ENCODE peak calls at places on chromosome 4, in eight cellular contexts. One of them, this sample, is unnamed.

GRCh38 chr4:142901166-142901662 is 55.1 kb upstream of the INPP4B start:
- DNase-seq in GM10248: no peak
- DNase-seq in activated CD8-positive, alpha-beta T cell treated with anti-CD3 and anti-CD28 coated beads, Interleukin-2, amount 10 ng/mL, durations not matched to agents 7 days and 5 days: no peak
- DNase-seq in posterior cingulate gyrus: no peak
- DNase-seq in cortex of kidney: no peak
- DNase-seq in HL-60: no peak
- DNase-seq in NCI-H1930: no peak
- DNase-seq in HCT116: no peak
- DNase-seq in this sample: no peak

GRCh38 chr4:101205878-101206277 is 141.4 kb downstream of the PPP3CA start:
- DNase-seq in activated CD8-positive, alpha-beta T cell treated with anti-CD3 and anti-CD28 coated beads, Interleukin-2, amount 10 ng/mL, durations not matched to agents 7 days and 5 days: peak; percentile 78
- DNase-seq in HCT116: no peak
- DNase-seq in cortex of kidney: no peak
- DNase-seq in HL-60: peak; percentile 8
- DNase-seq in GM10248: peak; percentile 8
- DNase-seq in NCI-H1930: no peak
- DNase-seq in posterior cingulate gyrus: no peak
- DNase-seq in this sample: no peak

GRCh38 chr4:57071340-57071739 is 38.8 kb downstream of the IGFBP7 start:
- DNase-seq in GM10248: no peak
- DNase-seq in HL-60: peak; percentile 28
- DNase-seq in activated CD8-positive, alpha-beta T cell treated with anti-CD3 and anti-CD28 coated beads, Interleukin-2, amount 10 ng/mL, durations not matched to agents 7 days and 5 days: no peak
- DNase-seq in cortex of kidney: no peak
- DNase-seq in NCI-H1930: no peak
- DNase-seq in HCT116: no peak
- DNase-seq in posterior cingulate gyrus: no peak
- DNase-seq in this sample: no peak

GRCh38 chr4:119103263-119103662 is 32.4 kb upstream of the MYOZ2 start:
- DNase-seq in HL-60: peak; percentile 72
- DNase-seq in HCT116: peak; percentile 85
- DNase-seq in GM10248: no peak
- DNase-seq in posterior cingulate gyrus: no peak
- DNase-seq in activated CD8-positive, alpha-beta T cell treated with anti-CD3 and anti-CD28 coated beads, Interleukin-2, amount 10 ng/mL, durations not matched to agents 7 days and 5 days: no peak
- DNase-seq in NCI-H1930: no peak
- DNase-seq in cortex of kidney: no peak
- DNase-seq in this sample: peak; percentile 62

GRCh38 chr4:107863850-107864371 is 39.2 kb downstream of the SGMS2 start:
- DNase-seq in posterior cingulate gyrus: no peak
- DNase-seq in cortex of kidney: no peak
- DNase-seq in GM10248: no peak
- DNase-seq in NCI-H1930: no peak
- DNase-seq in HL-60: no peak
- DNase-seq in activated CD8-positive, alpha-beta T cell treated with anti-CD3 and anti-CD28 coated beads, Interleukin-2, amount 10 ng/mL, durations not matched to agents 7 days and 5 days: no peak
- DNase-seq in HCT116: peak; percentile 48
- DNase-seq in this sample: no peak

GRCh38 chr4:163505374-163505773 is 10.9 kb downstream of the TMA16 start:
- DNase-seq in HL-60: no peak
- DNase-seq in activated CD8-positive, alpha-beta T cell treated with anti-CD3 and anti-CD28 coated beads, Interleukin-2, amount 10 ng/mL, durations not matched to agents 7 days and 5 days: no peak
- DNase-seq in NCI-H1930: no peak
- DNase-seq in posterior cingulate gyrus: no peak
- DNase-seq in cortex of kidney: no peak
- DNase-seq in GM10248: no peak
- DNase-seq in HCT116: no peak
- DNase-seq in this sample: no peak

GRCh38 chr4:4704267-4704666 is 155.2 kb upstream of the MSX1 start:
- DNase-seq in posterior cingulate gyrus: no peak
- DNase-seq in activated CD8-positive, alpha-beta T cell treated with anti-CD3 and anti-CD28 coated beads, Interleukin-2, amount 10 ng/mL, durations not matched to agents 7 days and 5 days: no peak
- DNase-seq in GM10248: no peak
- DNase-seq in HCT116: no peak
- DNase-seq in cortex of kidney: no peak
- DNase-seq in HL-60: peak; percentile 41
- DNase-seq in NCI-H1930: no peak
- DNase-seq in this sample: no peak

GRCh38 chr4:138053601-138054322 is 188.4 kb downstream of the SLC7A11 start:
- DNase-seq in activated CD8-positive, alpha-beta T cell treated with anti-CD3 and anti-CD28 coated beads, Interleukin-2, amount 10 ng/mL, durations not matched to agents 7 days and 5 days: no peak
- DNase-seq in HL-60: no peak
- DNase-seq in GM10248: no peak
- DNase-seq in cortex of kidney: no peak
- DNase-seq in posterior cingulate gyrus: no peak
- DNase-seq in NCI-H1930: no peak
- DNase-seq in HCT116: peak; percentile 61
- DNase-seq in this sample: no peak

GRCh38 chr4:123361195-123361861 is 35.3 kb upstream of the SPRY1 start:
- DNase-seq in HCT116: no peak
- DNase-seq in HL-60: no peak
- DNase-seq in activated CD8-positive, alpha-beta T cell treated with anti-CD3 and anti-CD28 coated beads, Interleukin-2, amount 10 ng/mL, durations not matched to agents 7 days and 5 days: no peak
- DNase-seq in cortex of kidney: no peak
- DNase-seq in posterior cingulate gyrus: no peak
- DNase-seq in NCI-H1930: no peak
- DNase-seq in GM10248: no peak
- DNase-seq in this sample: no peak

GRCh38 chr4:95693594-95693993 is 144.8 kb upstream of the UNC5C start:
- DNase-seq in cortex of kidney: no peak
- DNase-seq in HL-60: no peak
- DNase-seq in activated CD8-positive, alpha-beta T cell treated with anti-CD3 and anti-CD28 coated beads, Interleukin-2, amount 10 ng/mL, durations not matched to agents 7 days and 5 days: no peak
- DNase-seq in NCI-H1930: no peak
- DNase-seq in HCT116: peak; percentile 15
- DNase-seq in posterior cingulate gyrus: no peak
- DNase-seq in GM10248: no peak
- DNase-seq in this sample: no peak

GRCh38 chr4:114603455-114603854 is 4.8 kb downstream of the UGT8 start:
- DNase-seq in cortex of kidney: no peak
- DNase-seq in activated CD8-positive, alpha-beta T cell treated with anti-CD3 and anti-CD28 coated beads, Interleukin-2, amount 10 ng/mL, durations not matched to agents 7 days and 5 days: no peak
- DNase-seq in HCT116: no peak
- DNase-seq in NCI-H1930: no peak
- DNase-seq in GM10248: peak; percentile 66
- DNase-seq in HL-60: no peak
- DNase-seq in posterior cingulate gyrus: no peak
- DNase-seq in this sample: no peak

GRCh38 chr4:138399041-138399440 is 156.9 kb upstream of the SLC7A11 start:
- DNase-seq in GM10248: no peak
- DNase-seq in posterior cingulate gyrus: no peak
- DNase-seq in HCT116: no peak
- DNase-seq in HL-60: no peak
- DNase-seq in activated CD8-positive, alpha-beta T cell treated with anti-CD3 and anti-CD28 coated beads, Interleukin-2, amount 10 ng/mL, durations not matched to agents 7 days and 5 days: no peak
- DNase-seq in NCI-H1930: no peak
- DNase-seq in cortex of kidney: no peak
- DNase-seq in this sample: no peak

GRCh38 chr4:3261411-3262207 is 12.7 kb downstream of the MSANTD1 start:
- DNase-seq in HL-60: no peak
- DNase-seq in cortex of kidney: no peak
- DNase-seq in activated CD8-positive, alpha-beta T cell treated with anti-CD3 and anti-CD28 coated beads, Interleukin-2, amount 10 ng/mL, durations not matched to agents 7 days and 5 days: no peak
- DNase-seq in GM10248: no peak
- DNase-seq in NCI-H1930: no peak
- DNase-seq in posterior cingulate gyrus: no peak
- DNase-seq in HCT116: no peak
- DNase-seq in this sample: no peak

GRCh38 chr4:78937837-78938236 is 1.4 kb downstream of the PAQR3 start:
- DNase-seq in GM10248: no peak
- DNase-seq in NCI-H1930: no peak
- DNase-seq in cortex of kidney: no peak
- DNase-seq in activated CD8-positive, alpha-beta T cell treated with anti-CD3 and anti-CD28 coated beads, Interleukin-2, amount 10 ng/mL, durations not matched to agents 7 days and 5 days: no peak
- DNase-seq in HL-60: peak; percentile 26
- DNase-seq in HCT116: no peak
- DNase-seq in posterior cingulate gyrus: no peak
- DNase-seq in this sample: no peak

GRCh38 chr4:11503166-11503565 is 74.5 kb upstream of the HS3ST1 start:
- DNase-seq in HL-60: no peak
- DNase-seq in NCI-H1930: no peak
- DNase-seq in activated CD8-positive, alpha-beta T cell treated with anti-CD3 and anti-CD28 coated beads, Interleukin-2, amount 10 ng/mL, durations not matched to agents 7 days and 5 days: no peak
- DNase-seq in cortex of kidney: no peak
- DNase-seq in GM10248: no peak
- DNase-seq in posterior cingulate gyrus: no peak
- DNase-seq in HCT116: no peak
- DNase-seq in this sample: no peak

GRCh38 chr4:186644737-186645261 is 78.9 kb downstream of the FAT1 start:
- DNase-seq in GM10248: no peak
- DNase-seq in NCI-H1930: no peak
- DNase-seq in posterior cingulate gyrus: no peak
- DNase-seq in HL-60: peak; percentile 46
- DNase-seq in activated CD8-positive, alpha-beta T cell treated with anti-CD3 and anti-CD28 coated beads, Interleukin-2, amount 10 ng/mL, durations not matched to agents 7 days and 5 days: no peak
- DNase-seq in cortex of kidney: no peak
- DNase-seq in HCT116: no peak
- DNase-seq in this sample: no peak

GRCh38 chr4:188399834-188400233 is 260.6 kb downstream of the TRIML1 start:
- DNase-seq in cortex of kidney: no peak
- DNase-seq in posterior cingulate gyrus: no peak
- DNase-seq in GM10248: no peak
- DNase-seq in activated CD8-positive, alpha-beta T cell treated with anti-CD3 and anti-CD28 coated beads, Interleukin-2, amount 10 ng/mL, durations not matched to agents 7 days and 5 days: no peak
- DNase-seq in NCI-H1930: no peak
- DNase-seq in HL-60: no peak
- DNase-seq in HCT116: no peak
- DNase-seq in this sample: no peak

GRCh38 chr4:80393246-80393969 is 57.9 kb downstream of the CFAP299 start:
- DNase-seq in HL-60: no peak
- DNase-seq in posterior cingulate gyrus: no peak
- DNase-seq in cortex of kidney: no peak
- DNase-seq in GM10248: no peak
- DNase-seq in NCI-H1930: no peak
- DNase-seq in activated CD8-positive, alpha-beta T cell treated with anti-CD3 and anti-CD28 coated beads, Interleukin-2, amount 10 ng/mL, durations not matched to agents 7 days and 5 days: no peak
- DNase-seq in HCT116: no peak
- DNase-seq in this sample: no peak

GRCh38 chr4:6208416-6208815 is 8.1 kb upstream of the JAKMIP1 start:
- DNase-seq in activated CD8-positive, alpha-beta T cell treated with anti-CD3 and anti-CD28 coated beads, Interleukin-2, amount 10 ng/mL, durations not matched to agents 7 days and 5 days: no peak
- DNase-seq in NCI-H1930: no peak
- DNase-seq in GM10248: no peak
- DNase-seq in cortex of kidney: no peak
- DNase-seq in HL-60: no peak
- DNase-seq in HCT116: no peak
- DNase-seq in posterior cingulate gyrus: no peak
- DNase-seq in this sample: no peak

GRCh38 chr4:67779631-67780030 is 25.4 kb upstream of the GNRHR start:
- DNase-seq in activated CD8-positive, alpha-beta T cell treated with anti-CD3 and anti-CD28 coated beads, Interleukin-2, amount 10 ng/mL, durations not matched to agents 7 days and 5 days: no peak
- DNase-seq in NCI-H1930: no peak
- DNase-seq in HL-60: no peak
- DNase-seq in posterior cingulate gyrus: no peak
- DNase-seq in cortex of kidney: no peak
- DNase-seq in HCT116: no peak
- DNase-seq in GM10248: no peak
- DNase-seq in this sample: no peak

GRCh38 chr4:41212221-41213203 is 1.8 kb downstream of the APBB2 start:
- DNase-seq in GM10248: peak; percentile 26
- DNase-seq in activated CD8-positive, alpha-beta T cell treated with anti-CD3 and anti-CD28 coated beads, Interleukin-2, amount 10 ng/mL, durations not matched to agents 7 days and 5 days: no peak
- DNase-seq in posterior cingulate gyrus: peak; percentile 44
- DNase-seq in cortex of kidney: no peak
- DNase-seq in HCT116: no peak
- DNase-seq in NCI-H1930: no peak
- DNase-seq in HL-60: no peak
- DNase-seq in this sample: no peak

GRCh38 chr4:56657128-56657527 is 24.0 kb downstream of the HOPX start:
- DNase-seq in cortex of kidney: no peak
- DNase-seq in posterior cingulate gyrus: no peak
- DNase-seq in GM10248: no peak
- DNase-seq in NCI-H1930: no peak
- DNase-seq in activated CD8-positive, alpha-beta T cell treated with anti-CD3 and anti-CD28 coated beads, Interleukin-2, amount 10 ng/mL, durations not matched to agents 7 days and 5 days: no peak
- DNase-seq in HL-60: no peak
- DNase-seq in HCT116: no peak
- DNase-seq in this sample: no peak

GRCh38 chr4:30717208-30718020 is 2.8 kb upstream of the PCDH7 start:
- DNase-seq in HCT116: no peak
- DNase-seq in cortex of kidney: no peak
- DNase-seq in posterior cingulate gyrus: peak; percentile 59
- DNase-seq in GM10248: peak; percentile 34
- DNase-seq in activated CD8-positive, alpha-beta T cell treated with anti-CD3 and anti-CD28 coated beads, Interleukin-2, amount 10 ng/mL, durations not matched to agents 7 days and 5 days: peak; percentile 40
- DNase-seq in NCI-H1930: no peak
- DNase-seq in HL-60: no peak
- DNase-seq in this sample: no peak

GRCh38 chr4:7462509-7462971 is 27.8 kb upstream of the PSAPL1 start:
- DNase-seq in cortex of kidney: no peak
- DNase-seq in NCI-H1930: no peak
- DNase-seq in posterior cingulate gyrus: peak; percentile 64
- DNase-seq in GM10248: no peak
- DNase-seq in HL-60: no peak
- DNase-seq in activated CD8-positive, alpha-beta T cell treated with anti-CD3 and anti-CD28 coated beads, Interleukin-2, amount 10 ng/mL, durations not matched to agents 7 days and 5 days: no peak
- DNase-seq in HCT116: peak; percentile 27
- DNase-seq in this sample: no peak

GRCh38 chr4:164700471-164700870 is 53.5 kb upstream of the SMIM31 start:
- DNase-seq in HL-60: no peak
- DNase-seq in posterior cingulate gyrus: no peak
- DNase-seq in activated CD8-positive, alpha-beta T cell treated with anti-CD3 and anti-CD28 coated beads, Interleukin-2, amount 10 ng/mL, durations not matched to agents 7 days and 5 days: peak; percentile 23
- DNase-seq in NCI-H1930: no peak
- DNase-seq in GM10248: peak; percentile 10
- DNase-seq in HCT116: peak; percentile 56
- DNase-seq in cortex of kidney: no peak
- DNase-seq in this sample: no peak

GRCh38 chr4:169952236-169953088 is 73.7 kb downstream of the MFAP3L start:
- DNase-seq in HCT116: no peak
- DNase-seq in HL-60: no peak
- DNase-seq in posterior cingulate gyrus: no peak
- DNase-seq in activated CD8-positive, alpha-beta T cell treated with anti-CD3 and anti-CD28 coated beads, Interleukin-2, amount 10 ng/mL, durations not matched to agents 7 days and 5 days: no peak
- DNase-seq in GM10248: peak; percentile 47
- DNase-seq in cortex of kidney: no peak
- DNase-seq in NCI-H1930: no peak
- DNase-seq in this sample: no peak

GRCh38 chr4:165631912-165632311 is 241.1 kb upstream of the TLL1 start:
- DNase-seq in posterior cingulate gyrus: no peak
- DNase-seq in HCT116: no peak
- DNase-seq in GM10248: no peak
- DNase-seq in activated CD8-positive, alpha-beta T cell treated with anti-CD3 and anti-CD28 coated beads, Interleukin-2, amount 10 ng/mL, durations not matched to agents 7 days and 5 days: no peak
- DNase-seq in cortex of kidney: no peak
- DNase-seq in HL-60: no peak
- DNase-seq in NCI-H1930: no peak
- DNase-seq in this sample: no peak

GRCh38 chr4:1105662-1106061 is 7.7 kb downstream of the RNF212 start:
- DNase-seq in cortex of kidney: no peak
- DNase-seq in NCI-H1930: no peak
- DNase-seq in activated CD8-positive, alpha-beta T cell treated with anti-CD3 and anti-CD28 coated beads, Interleukin-2, amount 10 ng/mL, durations not matched to agents 7 days and 5 days: peak; percentile 9
- DNase-seq in posterior cingulate gyrus: no peak
- DNase-seq in GM10248: no peak
- DNase-seq in HCT116: no peak
- DNase-seq in HL-60: no peak
- DNase-seq in this sample: no peak

GRCh38 chr4:84796388-84796787 is 170.1 kb downstream of the WDFY3 start:
- DNase-seq in HL-60: peak; percentile 2
- DNase-seq in posterior cingulate gyrus: no peak
- DNase-seq in cortex of kidney: no peak
- DNase-seq in activated CD8-positive, alpha-beta T cell treated with anti-CD3 and anti-CD28 coated beads, Interleukin-2, amount 10 ng/mL, durations not matched to agents 7 days and 5 days: no peak
- DNase-seq in GM10248: no peak
- DNase-seq in NCI-H1930: no peak
- DNase-seq in HCT116: no peak
- DNase-seq in this sample: no peak

GRCh38 chr4:125085-125820 is 952 bp downstream of the ZNF718 start:
- DNase-seq in posterior cingulate gyrus: peak; percentile 14
- DNase-seq in NCI-H1930: no peak
- DNase-seq in HCT116: no peak
- DNase-seq in GM10248: peak; percentile 60
- DNase-seq in HL-60: peak; percentile 34
- DNase-seq in activated CD8-positive, alpha-beta T cell treated with anti-CD3 and anti-CD28 coated beads, Interleukin-2, amount 10 ng/mL, durations not matched to agents 7 days and 5 days: peak; percentile 44
- DNase-seq in cortex of kidney: peak; percentile 22
- DNase-seq in this sample: no peak

GRCh38 chr4:7646384-7647061 is 211.8 kb upstream of the PSAPL1 start:
- DNase-seq in HL-60: no peak
- DNase-seq in HCT116: no peak
- DNase-seq in GM10248: no peak
- DNase-seq in NCI-H1930: no peak
- DNase-seq in cortex of kidney: no peak
- DNase-seq in activated CD8-positive, alpha-beta T cell treated with anti-CD3 and anti-CD28 coated beads, Interleukin-2, amount 10 ng/mL, durations not matched to agents 7 days and 5 days: no peak
- DNase-seq in posterior cingulate gyrus: no peak
- DNase-seq in this sample: no peak

GRCh38 chr4:98506462-98507132 is 151.8 kb downstream of the TSPAN5 start:
- DNase-seq in HL-60: no peak
- DNase-seq in posterior cingulate gyrus: no peak
- DNase-seq in HCT116: no peak
- DNase-seq in cortex of kidney: no peak
- DNase-seq in activated CD8-positive, alpha-beta T cell treated with anti-CD3 and anti-CD28 coated beads, Interleukin-2, amount 10 ng/mL, durations not matched to agents 7 days and 5 days: no peak
- DNase-seq in NCI-H1930: no peak
- DNase-seq in GM10248: no peak
- DNase-seq in this sample: no peak

GRCh38 chr4:52837716-52838558 is 24.2 kb upstream of the RASL11B start:
- DNase-seq in NCI-H1930: no peak
- DNase-seq in posterior cingulate gyrus: no peak
- DNase-seq in HCT116: no peak
- DNase-seq in cortex of kidney: no peak
- DNase-seq in activated CD8-positive, alpha-beta T cell treated with anti-CD3 and anti-CD28 coated beads, Interleukin-2, amount 10 ng/mL, durations not matched to agents 7 days and 5 days: no peak
- DNase-seq in HL-60: no peak
- DNase-seq in GM10248: no peak
- DNase-seq in this sample: no peak

GRCh38 chr4:110636677-110637407 is 14.0 kb upstream of the PITX2 start:
- DNase-seq in HCT116: peak; percentile 57
- DNase-seq in HL-60: no peak
- DNase-seq in activated CD8-positive, alpha-beta T cell treated with anti-CD3 and anti-CD28 coated beads, Interleukin-2, amount 10 ng/mL, durations not matched to agents 7 days and 5 days: no peak
- DNase-seq in GM10248: no peak
- DNase-seq in NCI-H1930: peak; percentile 26
- DNase-seq in cortex of kidney: no peak
- DNase-seq in posterior cingulate gyrus: no peak
- DNase-seq in this sample: no peak